ENCODE peak calls at places on chromosomes 3 and 15, in five cellular contexts. One of them, this sample, is unnamed.

GRCh38 chr3:39108309-39108708 is 829 bp downstream of the TTC21A start:
- DNase-seq in RWPE2: no peak
- DNase-seq in breast epithelium: no peak
- DNase-seq in H1: no peak
- DNase-seq in psoas muscle: no peak
- DNase-seq in this sample: no peak

GRCh38 chr15:31036783-31037182 is 45.4 kb upstream of the MTMR10 start:
- DNase-seq in H1: no peak
- DNase-seq in psoas muscle: no peak
- DNase-seq in breast epithelium: no peak
- DNase-seq in RWPE2: no peak
- DNase-seq in this sample: no peak

GRCh38 chr3:171251842-171252241 is 208.4 kb downstream of the TNIK start:
- DNase-seq in RWPE2: no peak
- DNase-seq in psoas muscle: no peak
- DNase-seq in H1: no peak
- DNase-seq in breast epithelium: no peak
- DNase-seq in this sample: no peak

GRCh38 chr3:177191108-177191779 is 6.0 kb downstream of the TBL1XR1 start:
- DNase-seq in breast epithelium: no peak
- DNase-seq in H1: no peak
- DNase-seq in RWPE2: no peak
- DNase-seq in psoas muscle: no peak
- DNase-seq in this sample: no peak

GRCh38 chr3:2714856-2715255 is 395.3 kb downstream of the IL5RA start:
- DNase-seq in RWPE2: no peak
- DNase-seq in psoas muscle: no peak
- DNase-seq in H1: no peak
- DNase-seq in breast epithelium: no peak
- DNase-seq in this sample: no peak

GRCh38 chr3:55198554-55198953 is 270.7 kb upstream of the LRTM1 start:
- DNase-seq in psoas muscle: no peak
- DNase-seq in breast epithelium: no peak
- DNase-seq in RWPE2: no peak
- DNase-seq in H1: no peak
- DNase-seq in this sample: no peak

GRCh38 chr3:114121996-114122709 is 56.7 kb downstream of the DRD3 start:
- DNase-seq in H1: no peak
- DNase-seq in psoas muscle: no peak
- DNase-seq in RWPE2: no peak
- DNase-seq in breast epithelium: no peak
- DNase-seq in this sample: no peak

GRCh38 chr15:52653451-52653964 is 25.7 kb downstream of the ATOSA start:
- DNase-seq in H1: no peak
- DNase-seq in RWPE2: no peak
- DNase-seq in psoas muscle: no peak
- DNase-seq in breast epithelium: no peak
- DNase-seq in this sample: no peak

GRCh38 chr3:52291508-52292181 is 4.0 kb downstream of the GLYCTK start:
- DNase-seq in H1: peak
- DNase-seq in psoas muscle: no peak
- DNase-seq in breast epithelium: no peak
- DNase-seq in RWPE2: no peak
- DNase-seq in this sample: no peak

GRCh38 chr15:32683906-32684584 is 33.8 kb upstream of the GREM1 start:
- DNase-seq in H1: no peak
- DNase-seq in breast epithelium: no peak
- DNase-seq in psoas muscle: no peak
- DNase-seq in RWPE2: no peak
- DNase-seq in this sample: no peak

GRCh38 chr3:143239026-143239425 is 119.5 kb downstream of the CHST2 start:
- DNase-seq in H1: no peak
- DNase-seq in psoas muscle: no peak
- DNase-seq in breast epithelium: no peak
- DNase-seq in RWPE2: no peak
- DNase-seq in this sample: no peak

GRCh38 chr15:75696303-75696657 is 16.4 kb downstream of the CSPG4 start:
- DNase-seq in psoas muscle: no peak
- DNase-seq in breast epithelium: peak
- DNase-seq in RWPE2: peak
- DNase-seq in H1: no peak
- DNase-seq in this sample: no peak

GRCh38 chr3:134998855-134999254 is 203.8 kb downstream of the EPHB1 start:
- DNase-seq in H1: no peak
- DNase-seq in breast epithelium: no peak
- DNase-seq in RWPE2: no peak
- DNase-seq in psoas muscle: no peak
- DNase-seq in this sample: no peak

GRCh38 chr15:26572606-26573350 is 200.1 kb downstream of the GABRB3 start:
- DNase-seq in breast epithelium: no peak
- DNase-seq in H1: no peak
- DNase-seq in RWPE2: no peak
- DNase-seq in psoas muscle: no peak
- DNase-seq in this sample: no peak

GRCh38 chr3:2090095-2090494 is 8.6 kb upstream of the CNTN4 start:
- DNase-seq in breast epithelium: no peak
- DNase-seq in psoas muscle: no peak
- DNase-seq in RWPE2: no peak
- DNase-seq in H1: no peak
- DNase-seq in this sample: no peak

GRCh38 chr3:71309886-71310285 is 273.6 kb downstream of the FOXP1 start:
- DNase-seq in psoas muscle: no peak
- DNase-seq in RWPE2: no peak
- DNase-seq in H1: no peak
- DNase-seq in breast epithelium: no peak
- DNase-seq in this sample: no peak

GRCh38 chr3:71309342-71309741 is 274.2 kb downstream of the FOXP1 start:
- DNase-seq in breast epithelium: no peak
- DNase-seq in psoas muscle: no peak
- DNase-seq in RWPE2: no peak
- DNase-seq in H1: no peak
- DNase-seq in this sample: no peak

GRCh38 chr3:71312461-71312860 is 271.1 kb downstream of the FOXP1 start:
- DNase-seq in H1: no peak
- DNase-seq in breast epithelium: no peak
- DNase-seq in RWPE2: no peak
- DNase-seq in psoas muscle: no peak
- DNase-seq in this sample: no peak

GRCh38 chr3:71311320-71312046 is 272.0 kb downstream of the FOXP1 start:
- DNase-seq in H1: no peak
- DNase-seq in breast epithelium: no peak
- DNase-seq in psoas muscle: no peak
- DNase-seq in RWPE2: no peak
- DNase-seq in this sample: no peak

GRCh38 chr3:71310595-71311319 is 272.8 kb downstream of the FOXP1 start:
- DNase-seq in breast epithelium: peak
- DNase-seq in H1: no peak
- DNase-seq in psoas muscle: peak
- DNase-seq in RWPE2: no peak
- DNase-seq in this sample: no peak
- TF ChIP-seq CTCF in breast epithelium: no peak
- TF ChIP-seq CTCF in H1: peak
- TF ChIP-seq CTCF in psoas muscle: no peak
- TF ChIP-seq CTCF in RWPE2: no peak
- TF ChIP-seq CTCF in this sample: no peak

GRCh38 chr3:195239121-195239520 is 31.8 kb downstream of the XXYLT1 start:
- DNase-seq in H1: peak
- DNase-seq in RWPE2: no peak
- DNase-seq in breast epithelium: no peak
- DNase-seq in psoas muscle: no peak
- DNase-seq in this sample: peak

GRCh38 chr3:195238626-195239118 is 32.3 kb downstream of the XXYLT1 start:
- DNase-seq in H1: no peak
- DNase-seq in psoas muscle: peak
- DNase-seq in RWPE2: no peak
- DNase-seq in breast epithelium: no peak
- DNase-seq in this sample: peak

GRCh38 chr3:195240171-195240701 is 30.7 kb downstream of the XXYLT1 start:
- DNase-seq in breast epithelium: no peak
- DNase-seq in RWPE2: no peak
- DNase-seq in psoas muscle: peak
- DNase-seq in H1: peak
- DNase-seq in this sample: peak

GRCh38 chr3:195241592-195242355 is 29.2 kb downstream of the XXYLT1 start:
- DNase-seq in H1: peak
- DNase-seq in RWPE2: no peak
- DNase-seq in psoas muscle: peak
- DNase-seq in breast epithelium: no peak
- DNase-seq in this sample: peak

DNA sequence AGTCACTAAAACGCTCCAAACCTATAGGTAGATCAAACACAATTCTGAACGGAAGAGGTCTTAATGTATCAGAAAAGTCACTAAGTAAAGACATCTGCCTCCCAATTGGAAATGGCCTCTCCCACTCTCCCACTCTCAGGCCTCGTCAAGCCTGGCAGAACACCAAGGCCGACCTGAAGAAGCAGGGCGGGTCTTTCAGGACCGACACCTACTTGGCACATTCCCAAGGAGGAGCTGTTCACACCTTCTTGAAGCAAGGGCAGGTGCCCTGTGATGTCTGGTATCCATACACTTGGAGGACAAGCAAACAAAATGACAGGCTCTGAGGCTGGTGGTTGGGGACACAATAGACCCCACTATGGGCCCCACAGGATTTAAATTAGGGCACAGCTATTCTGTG is 30.0 kb downstream of the XXYLT1 start:
- DNase-seq in H1: peak
- DNase-seq in breast epithelium: no peak
- DNase-seq in RWPE2: no peak
- DNase-seq in psoas muscle: peak
- DNase-seq in this sample: peak
- H3K27ac ChIP-seq in H1: no peak
- H3K27ac ChIP-seq in breast epithelium: no peak
- H3K27ac ChIP-seq in RWPE2: no peak
- H3K27ac ChIP-seq in psoas muscle: peak
- H3K27ac ChIP-seq in this sample: no peak

GRCh38 chr15:90883971-90884718 is at the start of gene FES:
- DNase-seq in RWPE2: peak
- DNase-seq in H1: peak
- DNase-seq in breast epithelium: no peak
- DNase-seq in psoas muscle: peak
- DNase-seq in this sample: no peak
- H3K4me3 ChIP-seq in RWPE2: no peak
- H3K4me3 ChIP-seq in H1: peak
- H3K4me3 ChIP-seq in breast epithelium: peak
- H3K4me3 ChIP-seq in psoas muscle: peak
- H3K4me3 ChIP-seq in this sample: peak

GRCh38 chr3:192299921-192300320 is 427.4 kb downstream of the FGF12 start:
- DNase-seq in breast epithelium: no peak
- DNase-seq in psoas muscle: no peak
- DNase-seq in RWPE2: no peak
- DNase-seq in H1: no peak
- DNase-seq in this sample: no peak
- TF ChIP-seq CTCF in breast epithelium: no peak
- TF ChIP-seq CTCF in psoas muscle: no peak
- TF ChIP-seq CTCF in RWPE2: no peak
- TF ChIP-seq CTCF in H1: peak
- TF ChIP-seq CTCF in this sample: no peak

GRCh38 chr3:16604433-16604832 is 790 bp downstream of the DAZL start:
- DNase-seq in psoas muscle: peak
- DNase-seq in H1: no peak
- DNase-seq in breast epithelium: no peak
- DNase-seq in RWPE2: no peak
- DNase-seq in this sample: no peak

GRCh38 chr3:16606398-16606797 is 1.2 kb upstream of the DAZL start:
- DNase-seq in psoas muscle: no peak
- DNase-seq in H1: no peak
- DNase-seq in breast epithelium: no peak
- DNase-seq in RWPE2: no peak
- DNase-seq in this sample: no peak

GRCh38 chr3:16604887-16605602 is at the start of gene DAZL:
- DNase-seq in H1: no peak
- DNase-seq in psoas muscle: no peak
- DNase-seq in RWPE2: no peak
- DNase-seq in breast epithelium: no peak
- DNase-seq in this sample: no peak

GRCh38 chr3:16608816-16609215 is 3.6 kb upstream of the DAZL start:
- DNase-seq in psoas muscle: no peak
- DNase-seq in breast epithelium: no peak
- DNase-seq in RWPE2: no peak
- DNase-seq in H1: no peak
- DNase-seq in this sample: no peak

GRCh38 chr3:16605966-16606365 is 743 bp upstream of the DAZL start:
- DNase-seq in H1: no peak
- DNase-seq in breast epithelium: no peak
- DNase-seq in RWPE2: no peak
- DNase-seq in psoas muscle: no peak
- DNase-seq in this sample: no peak
- H3K27ac ChIP-seq in H1: no peak
- H3K27ac ChIP-seq in breast epithelium: no peak
- H3K27ac ChIP-seq in RWPE2: no peak
- H3K27ac ChIP-seq in psoas muscle: no peak
- H3K27ac ChIP-seq in this sample: no peak

GRCh38 chr3:86269364-86270155 is 721.4 kb downstream of the VGLL3 start:
- DNase-seq in RWPE2: no peak
- DNase-seq in H1: no peak
- DNase-seq in psoas muscle: no peak
- DNase-seq in breast epithelium: no peak
- DNase-seq in this sample: no peak
- H3K4me3 ChIP-seq in RWPE2: no peak
- H3K4me3 ChIP-seq in H1: no peak
- H3K4me3 ChIP-seq in psoas muscle: no peak
- H3K4me3 ChIP-seq in breast epithelium: no peak
- H3K4me3 ChIP-seq in this sample: no peak

This sample was measured in coronary artery.